ENCODE peak calls at places on chromosome 18, in six cellular contexts. One of them, this sample, is unnamed.

GRCh38 chr18:57077786-57078552 is 68.9 kb upstream of the BOD1L2 start:
- DNase-seq in COR-L47: no peak
- DNase-seq in activated CD8-positive, alpha-beta memory T cell treated with anti-CD3 and anti-CD28 coated beads, Interleukin-2, amount 50 U/mL, for 48 hours: peak
- DNase-seq in NCI-H2081: no peak
- DNase-seq in activated CD4-positive, CD25-positive, alpha-beta regulatory T cell: no peak
- DNase-seq in smooth muscle cell of the brain vasculature: no peak
- DNase-seq in this sample: peak

GRCh38 chr18:995641-996040 is 91.0 kb downstream of the ADCYAP1 start:
- DNase-seq in COR-L47: no peak
- DNase-seq in activated CD8-positive, alpha-beta memory T cell treated with anti-CD3 and anti-CD28 coated beads, Interleukin-2, amount 50 U/mL, for 48 hours: no peak
- DNase-seq in NCI-H2081: no peak
- DNase-seq in activated CD4-positive, CD25-positive, alpha-beta regulatory T cell: no peak
- DNase-seq in smooth muscle cell of the brain vasculature: no peak
- DNase-seq in this sample: no peak

GRCh38 chr18:68298340-68298739 is 416.6 kb downstream of the TMX3 start:
- DNase-seq in COR-L47: peak
- DNase-seq in activated CD8-positive, alpha-beta memory T cell treated with anti-CD3 and anti-CD28 coated beads, Interleukin-2, amount 50 U/mL, for 48 hours: no peak
- DNase-seq in NCI-H2081: peak
- DNase-seq in activated CD4-positive, CD25-positive, alpha-beta regulatory T cell: no peak
- DNase-seq in smooth muscle cell of the brain vasculature: no peak
- DNase-seq in this sample: no peak

GRCh38 chr18:811192-812122 is 585 bp downstream of the YES1 start:
- DNase-seq in COR-L47: no peak
- DNase-seq in activated CD8-positive, alpha-beta memory T cell treated with anti-CD3 and anti-CD28 coated beads, Interleukin-2, amount 50 U/mL, for 48 hours: no peak
- DNase-seq in NCI-H2081: no peak
- DNase-seq in activated CD4-positive, CD25-positive, alpha-beta regulatory T cell: no peak
- DNase-seq in smooth muscle cell of the brain vasculature: no peak
- DNase-seq in this sample: no peak

GRCh38 chr18:60563082-60563481 is 190.5 kb upstream of the MC4R start:
- DNase-seq in COR-L47: no peak
- DNase-seq in activated CD8-positive, alpha-beta memory T cell treated with anti-CD3 and anti-CD28 coated beads, Interleukin-2, amount 50 U/mL, for 48 hours: no peak
- DNase-seq in NCI-H2081: no peak
- DNase-seq in activated CD4-positive, CD25-positive, alpha-beta regulatory T cell: no peak
- DNase-seq in smooth muscle cell of the brain vasculature: no peak
- DNase-seq in this sample: no peak

GRCh38 chr18:22838639-22839487 is 94.3 kb upstream of the RBBP8 start:
- DNase-seq in COR-L47: no peak
- DNase-seq in activated CD8-positive, alpha-beta memory T cell treated with anti-CD3 and anti-CD28 coated beads, Interleukin-2, amount 50 U/mL, for 48 hours: no peak
- DNase-seq in NCI-H2081: no peak
- DNase-seq in activated CD4-positive, CD25-positive, alpha-beta regulatory T cell: no peak
- DNase-seq in smooth muscle cell of the brain vasculature: no peak
- DNase-seq in this sample: no peak

GRCh38 chr18:79566841-79567370 is 112.7 kb upstream of the CTDP1 start:
- DNase-seq in COR-L47: no peak
- DNase-seq in activated CD8-positive, alpha-beta memory T cell treated with anti-CD3 and anti-CD28 coated beads, Interleukin-2, amount 50 U/mL, for 48 hours: no peak
- DNase-seq in NCI-H2081: no peak
- DNase-seq in activated CD4-positive, CD25-positive, alpha-beta regulatory T cell: no peak
- DNase-seq in smooth muscle cell of the brain vasculature: no peak
- DNase-seq in this sample: no peak

GRCh38 chr18:47100214-47100831 is 50.0 kb downstream of the HDHD2 start:
- DNase-seq in COR-L47: peak
- DNase-seq in activated CD8-positive, alpha-beta memory T cell treated with anti-CD3 and anti-CD28 coated beads, Interleukin-2, amount 50 U/mL, for 48 hours: peak
- DNase-seq in NCI-H2081: peak
- DNase-seq in activated CD4-positive, CD25-positive, alpha-beta regulatory T cell: no peak
- DNase-seq in smooth muscle cell of the brain vasculature: no peak
- DNase-seq in this sample: peak

GRCh38 chr18:50092250-50092780 is 102.6 kb downstream of the MYO5B start:
- DNase-seq in COR-L47: no peak
- DNase-seq in activated CD8-positive, alpha-beta memory T cell treated with anti-CD3 and anti-CD28 coated beads, Interleukin-2, amount 50 U/mL, for 48 hours: no peak
- DNase-seq in NCI-H2081: peak
- DNase-seq in activated CD4-positive, CD25-positive, alpha-beta regulatory T cell: no peak
- DNase-seq in smooth muscle cell of the brain vasculature: no peak
- DNase-seq in this sample: no peak

GRCh38 chr18:28541276-28541930 is 364.5 kb upstream of the CDH2 start:
- DNase-seq in COR-L47: no peak
- DNase-seq in activated CD8-positive, alpha-beta memory T cell treated with anti-CD3 and anti-CD28 coated beads, Interleukin-2, amount 50 U/mL, for 48 hours: no peak
- DNase-seq in NCI-H2081: no peak
- DNase-seq in activated CD4-positive, CD25-positive, alpha-beta regulatory T cell: no peak
- DNase-seq in smooth muscle cell of the brain vasculature: no peak
- DNase-seq in this sample: no peak

GRCh38 chr18:77135339-77136075 is 2.9 kb upstream of the MBP start:
- DNase-seq in COR-L47: no peak
- DNase-seq in activated CD8-positive, alpha-beta memory T cell treated with anti-CD3 and anti-CD28 coated beads, Interleukin-2, amount 50 U/mL, for 48 hours: peak
- DNase-seq in NCI-H2081: no peak
- DNase-seq in activated CD4-positive, CD25-positive, alpha-beta regulatory T cell: no peak
- DNase-seq in smooth muscle cell of the brain vasculature: no peak
- DNase-seq in this sample: no peak

GRCh38 chr18:79915161-79916127 is 36.0 kb downstream of the SLC66A2 start:
- DNase-seq in COR-L47: no peak
- DNase-seq in activated CD8-positive, alpha-beta memory T cell treated with anti-CD3 and anti-CD28 coated beads, Interleukin-2, amount 50 U/mL, for 48 hours: peak
- DNase-seq in NCI-H2081: no peak
- DNase-seq in activated CD4-positive, CD25-positive, alpha-beta regulatory T cell: no peak
- DNase-seq in smooth muscle cell of the brain vasculature: no peak
- DNase-seq in this sample: no peak

GRCh38 chr18:79062806-79063205 is 6.4 kb upstream of the ATP9B start:
- DNase-seq in COR-L47: no peak
- DNase-seq in activated CD8-positive, alpha-beta memory T cell treated with anti-CD3 and anti-CD28 coated beads, Interleukin-2, amount 50 U/mL, for 48 hours: no peak
- DNase-seq in NCI-H2081: no peak
- DNase-seq in activated CD4-positive, CD25-positive, alpha-beta regulatory T cell: no peak
- DNase-seq in smooth muscle cell of the brain vasculature: no peak
- DNase-seq in this sample: no peak

This sample was measured in memory B cell.